ENCODE peak calls at places on chromosomes 4 and X, in eight cellular contexts. F is AG04449, S is brain microvascular endothelial cell, B is left lobe of liver, H is iPS DF 19.7, I is NT2/D1, Z is fibroblast of the aortic adventitia, T is tibial nerve. O is an unnamed sample.

GRCh38 chr4:73828945-73829344 is 7.5 kb upstream of the CXCL6 start:
- DNase-seq in F (no peak), S (peak; percentile 59), B (no peak), H (no peak), I (no peak), Z (peak; percentile 57), T (no peak), O (no peak)

GRCh38 chr4:41880022-41880837 is 55.0 kb upstream of the TMEM33 start:
- DNase-seq in F (no peak), S (no peak), B (no peak), H (no peak), I (no peak), Z (no peak), T (no peak), O (no peak)

GRCh38 chrX:9278475-9279270 is 186.2 kb upstream of the TBL1X start:
- DNase-seq in F (no peak), S (no peak), B (no peak), H (no peak), I (no peak), Z (peak; percentile 4), T (no peak), O (no peak)

GRCh38 chrX:53073115-53073581 is 9.0 kb upstream of the TSPYL2 start:
- DNase-seq in F (no peak), S (no peak), B (no peak), H (no peak), I (no peak), Z (no peak), T (no peak), O (no peak)

GRCh38 chr4:52954771-52955170 is 92.7 kb downstream of the RASL11B start:
- DNase-seq in F (no peak), S (no peak), B (no peak), H (no peak), I (no peak), Z (no peak), T (no peak), O (no peak)

GRCh38 chrX:18545771-18546170 is 120.4 kb downstream of the CDKL5 start:
- DNase-seq in F (no peak), S (no peak), B (no peak), H (no peak), I (no peak), Z (no peak), T (no peak), O (no peak)

GRCh38 chr4:147546341-147546740 is 65.4 kb downstream of the EDNRA start:
- DNase-seq in F (peak; percentile 93), S (peak; percentile 95), B (no peak), H (no peak), I (no peak), Z (peak; percentile 89), T (no peak), O (no peak)

GRCh38 chr4:138804705-138805104 is 210.9 kb upstream of the NOCT start:
- DNase-seq in F (no peak), S (no peak), B (no peak), H (no peak), I (no peak), Z (peak; percentile 11), T (no peak), O (peak; percentile 38)

GRCh38 chr4:87353592-87353991 is 30.9 kb upstream of the HSD17B13 start:
- DNase-seq in F (no peak), S (peak; percentile 37), B (no peak), H (no peak), I (peak; percentile 13), Z (peak; percentile 85), T (peak; percentile 48), O (no peak)

GRCh38 chr4:72767903-72768817 is 199.1 kb upstream of the ADAMTS3 start:
- DNase-seq in F (no peak), S (peak; percentile 82), B (no peak), H (no peak), I (no peak), Z (peak; percentile 96), T (no peak), O (peak; percentile 97)

GRCh38 chr4:15930314-15930713 is 8.2 kb downstream of the FGFBP1 start:
- DNase-seq in F (no peak), S (no peak), B (no peak), H (no peak), I (no peak), Z (peak; percentile 41), T (no peak), O (no peak)

GRCh38 chr4:29278580-29278979 is 1441.6 kb upstream of the PCDH7 start:
- DNase-seq in F (no peak), S (peak; percentile 50), B (no peak), H (no peak), I (no peak), Z (peak; percentile 41), T (no peak), O (peak; percentile 23)

GRCh38 chr4:40189997-40190396 is 6.8 kb upstream of the RHOH start:
- DNase-seq in F (no peak), S (no peak), B (no peak), H (no peak), I (no peak), Z (no peak), T (no peak), O (no peak)

GRCh38 chr4:151951727-151952078 is 190.9 kb upstream of the GATB start:
- DNase-seq in F (no peak), S (no peak), B (no peak), H (no peak), I (no peak), Z (no peak), T (no peak), O (no peak)

GRCh38 chr4:78627046-78627965 is 75.7 kb downstream of the ANXA3 start:
- DNase-seq in F (no peak), S (no peak), B (no peak), H (no peak), I (no peak), Z (no peak), T (no peak), O (no peak)

GRCh38 chrX:6026980-6027379 is 201.7 kb downstream of the NLGN4X start:
- DNase-seq in F (no peak), S (no peak), B (no peak), H (peak; percentile 20), I (peak; percentile 13), Z (no peak), T (no peak), O (no peak)

GRCh38 chr4:156560701-156561100 is 410.9 kb downstream of the PDGFC start:
- DNase-seq in F (no peak), S (peak; percentile 66), B (no peak), H (no peak), I (no peak), Z (no peak), T (no peak), O (no peak)

GRCh38 chr4:89158884-89159503 is 47.7 kb downstream of the TIGD2 start:
- DNase-seq in F (no peak), S (peak; percentile 39), B (no peak), H (no peak), I (no peak), Z (peak; percentile 70), T (peak; percentile 9), O (no peak)

GRCh38 chr4:146916479-146917076 is 29.1 kb downstream of the TTC29 start:
- DNase-seq in F (peak; percentile 4), S (peak; percentile 41), B (no peak), H (no peak), I (peak; percentile 6), Z (peak; percentile 72), T (peak; percentile 40), O (no peak)

GRCh38 chrX:9327747-9328145 is 137.1 kb upstream of the TBL1X start:
- DNase-seq in F (no peak), S (peak; percentile 60), B (no peak), H (no peak), I (no peak), Z (peak; percentile 64), T (no peak), O (peak; percentile 70)

GRCh38 chr4:176238157-176238608 is 30.8 kb downstream of the ASB5 start:
- DNase-seq in F (peak; percentile 97), S (peak; percentile 78), B (no peak), H (no peak), I (no peak), Z (peak; percentile 97), T (no peak), O (peak; percentile 74)

GRCh38 chrX:132023896-132024386 is 839 bp downstream of the STK26 start:
- DNase-seq in F (no peak), S (no peak), B (no peak), H (no peak), I (no peak), Z (no peak), T (no peak), O (no peak)

GRCh38 chr4:25919676-25920075 is 5.7 kb downstream of the SMIM20 start:
- DNase-seq in F (no peak), S (no peak), B (no peak), H (no peak), I (no peak), Z (no peak), T (no peak), O (no peak)

GRCh38 chr4:30437316-30437715 is 282.9 kb upstream of the PCDH7 start:
- DNase-seq in F (no peak), S (no peak), B (no peak), H (no peak), I (no peak), Z (no peak), T (no peak), O (no peak)

GRCh38 chrX:38664285-38664684 is 102.9 kb downstream of the TSPAN7 start:
- DNase-seq in F (peak; percentile 0), S (peak; percentile 15), B (no peak), H (no peak), I (peak; percentile 33), Z (peak; percentile 61), T (peak; percentile 8), O (no peak)

GRCh38 chrX:149982310-149982709 is 44.0 kb upstream of the EOLA2 start:
- DNase-seq in F (no peak), S (no peak), B (no peak), H (no peak), I (no peak), Z (no peak), T (no peak), O (no peak)

GRCh38 chr4:1492636-1493539 is 86.6 kb upstream of the NKX1-1 start:
- DNase-seq in F (no peak), S (no peak), B (no peak), H (no peak), I (no peak), Z (no peak), T (no peak), O (peak; percentile 93)

GRCh38 chr4:2330119-2331042 is 68.5 kb upstream of the MXD4 start:
- DNase-seq in F (peak; percentile 46), S (peak; percentile 93), B (no peak), H (no peak), I (no peak), Z (peak; percentile 94), T (no peak), O (peak; percentile 4)

GRCh38 chr4:173272314-173272713 is 61.8 kb downstream of the HMGB2 start:
- DNase-seq in F (no peak), S (no peak), B (no peak), H (no peak), I (no peak), Z (no peak), T (no peak), O (no peak)

GRCh38 chrX:107775000-107775733 is 420 bp downstream of the TSC22D3 start:
- DNase-seq in F (no peak), S (no peak), B (no peak), H (no peak), I (no peak), Z (peak; percentile 2), T (no peak), O (no peak)

GRCh38 chrX:110359273-110359672 is 625 bp downstream of the RTL9 start:
- DNase-seq in F (no peak), S (no peak), B (no peak), H (no peak), I (no peak), Z (peak; percentile 11), T (no peak), O (no peak)

GRCh38 chr4:187687701-187688100 is 307.9 kb upstream of the ZFP42 start:
- DNase-seq in F (no peak), S (no peak), B (no peak), H (no peak), I (no peak), Z (no peak), T (no peak), O (no peak)

GRCh38 chr4:39814403-39815185 is 116.7 kb downstream of the UBE2K start:
- DNase-seq in F (no peak), S (peak; percentile 5), B (no peak), H (no peak), I (no peak), Z (peak; percentile 38), T (no peak), O (no peak)

O was measured in retinal pigment epithelial cell.